ENCODE peak calls at places on chromosomes 12 and 14, in seven cellular contexts. H is iris pigment epithelial cell; L is activated T-helper 1 cell treated with anti-CD3 and anti-CD28 coated beads, Interleukin-2, amount 50 U/mL, for 16 hours; Y is LoVo; K is stromal cell of bone marrow; V is EH; P is GM18507. R is an unnamed sample.

GRCh38 chr12:65958456-65958855 is 134.2 kb downstream of the HMGA2 start:
- DNase-seq in P (no peak), K (no peak), H (no peak), L (no peak), V (peak), Y (peak), R (no peak)

GRCh38 chr12:98998697-98999299 is 353.7 kb downstream of the APAF1 start:
- DNase-seq in P (peak), L (no peak), Y (peak), V (peak), K (peak), H (peak), R (peak)

GRCh38 chr12:113891737-113892520 is 74.2 kb downstream of the RBM19 start:
- DNase-seq in K (no peak), L (no peak), V (no peak), H (no peak), P (no peak), Y (no peak), R (no peak)

GRCh38 chr12:45509187-45509586 is 220.3 kb upstream of the ARID2 start:
- DNase-seq in H (no peak), L (no peak), P (no peak), V (no peak), Y (no peak), K (no peak), R (no peak)

GRCh38 chr12:98823012-98823411 is 177.9 kb downstream of the APAF1 start:
- DNase-seq in K (no peak), P (no peak), L (no peak), Y (no peak), H (no peak), V (no peak), R (peak)

GRCh38 chr14:91681116-91681515 is 50.8 kb downstream of the CATSPERB start:
- DNase-seq in P (no peak), Y (no peak), K (no peak), V (no peak), H (no peak), L (no peak), R (no peak)

GRCh38 chr14:76465651-76466050 is 89.7 kb downstream of the ESRRB start:
- DNase-seq in P (no peak), L (no peak), Y (no peak), K (no peak), V (no peak), H (no peak), R (no peak)

GRCh38 chr12:60194682-60195081 is 598.9 kb downstream of the SLC16A7 start:
- DNase-seq in Y (no peak), K (no peak), H (peak), P (no peak), V (peak), L (no peak), R (no peak)

GRCh38 chr12:69157023-69157655 is 82.2 kb upstream of the CPSF6 start:
- DNase-seq in K (peak), Y (peak), L (peak), V (peak), H (peak), P (peak), R (peak)

GRCh38 chr12:29148958-29149690 is at the start of gene FAR2:
- DNase-seq in H (peak), L (peak), P (no peak), Y (peak), V (peak), K (peak), R (peak)

GRCh38 chr12:12513416-12514006 is 49.2 kb downstream of the DUSP16 start:
- DNase-seq in V (peak), K (no peak), P (no peak), Y (no peak), H (no peak), L (no peak), R (peak)

GRCh38 chr14:76101980-76102379 is 49.7 kb upstream of the GPATCH2L start:
- DNase-seq in K (no peak), P (no peak), H (no peak), L (no peak), V (no peak), Y (no peak), R (no peak)

GRCh38 chr14:21940887-21941855 is 267.6 kb upstream of the OR4E1 start:
- DNase-seq in K (no peak), H (peak), L (no peak), V (no peak), Y (peak), P (no peak), R (peak)

GRCh38 chr14:57461777-57462320 is 31.8 kb downstream of the CCDC198 start:
- DNase-seq in K (no peak), L (no peak), V (no peak), P (no peak), Y (peak), H (peak), R (no peak)